ENCODE peak calls at places on chromosomes 13 and 19, in five cellular contexts. K, N, T, Z and W are unnamed samples.

GRCh38 chr19:28999733-29000433 is 213.1 kb downstream of the UQCRFS1 start:
- DNase-seq in K (no peak), T (no peak), Z (no peak), N (no peak), W (no peak)

GRCh38 chr13:53921473-53921872 is 892.9 kb downstream of the OLFM4 start:
- DNase-seq in K (no peak), Z (no peak), N (no peak), T (no peak), W (no peak)

GRCh38 chr19:39416626-39417120 is 4.2 kb downstream of the PLEKHG2 start:
- DNase-seq in T (no peak), K (no peak), N (no peak), Z (no peak), W (no peak)

GRCh38 chr19:28703400-28703956 is 509.5 kb downstream of the UQCRFS1 start:
- DNase-seq in K (no peak), N (no peak), T (no peak), Z (no peak), W (no peak)

GRCh38 chr19:1651548-1652394 is 644 bp downstream of the TCF3 start:
- DNase-seq in N (no peak), Z (no peak), K (peak; percentile 82), T (peak; percentile 73), W (no peak)

GRCh38 chr19:50432658-50433057 is at the start of gene MYBPC2:
- DNase-seq in K (no peak), T (peak; percentile 55), N (no peak), Z (no peak), W (no peak)

GRCh38 chr13:44874886-44875630 is 114.2 kb downstream of the NUFIP1 start:
- DNase-seq in Z (no peak), K (no peak), N (no peak), T (no peak), W (no peak)

GRCh38 chr19:55091955-55092354 is 16.3 kb downstream of the EPS8L1 start:
- DNase-seq in T (peak; percentile 30), K (peak; percentile 81), N (no peak), Z (no peak), W (no peak)

GRCh38 chr19:42634409-42635232 is 39.9 kb upstream of the CEACAM8 start:
- DNase-seq in N (peak; percentile 29), T (peak; percentile 63), K (peak; percentile 38), Z (peak; percentile 32), W (peak; percentile 30)

GRCh38 chr19:45645631-45646344 is 6.6 kb upstream of the EML2 start:
- DNase-seq in Z (peak; percentile 63), T (peak; percentile 98), N (peak; percentile 88), K (peak; percentile 97), W (no peak)

GRCh38 chr19:4067396-4068057 is 828 bp upstream of the ZBTB7A start:
- DNase-seq in N (no peak), T (peak; percentile 69), K (peak; percentile 84), Z (no peak), W (no peak)

GRCh38 chr19:30281903-30282302 is 90.3 kb upstream of the ZNF536 start:
- DNase-seq in K (no peak), Z (no peak), T (no peak), N (no peak), W (no peak)

GRCh38 chr13:112066624-112067004 is 335 bp upstream of the SOX1 start:
- DNase-seq in Z (no peak), N (no peak), T (no peak), K (peak; percentile 49), W (no peak)

GRCh38 chr19:708154-709141 is at the start of gene PALM:
- DNase-seq in K (peak; percentile 90), N (no peak), T (peak; percentile 64), Z (peak; percentile 39), W (no peak)

GRCh38 chr19:56927791-56928207 is 87.3 kb upstream of the PEG3 start:
- DNase-seq in N (no peak), T (no peak), Z (peak; percentile 80), K (no peak), W (peak; percentile 20)

GRCh38 chr19:1267441-1268391 is 1.4 kb upstream of the CIRBP start:
- DNase-seq in N (no peak), T (peak; percentile 55), Z (no peak), K (no peak), W (no peak)

GRCh38 chr13:30053904-30054303 is 203.5 kb upstream of the UBL3 start:
- DNase-seq in K (no peak), Z (no peak), N (no peak), T (no peak), W (peak; percentile 36)

GRCh38 chr13:106184778-106185177 is 350.7 kb downstream of the EFNB2 start:
- DNase-seq in Z (no peak), K (no peak), T (no peak), N (no peak), W (no peak)

GRCh38 chr19:52094526-52094925 is 1.0 kb downstream of the ZNF841 start:
- DNase-seq in N (no peak), K (no peak), Z (no peak), T (peak; percentile 18), W (no peak)

GRCh38 chr13:42379241-42379640 is 107.3 kb downstream of the AKAP11 start:
- DNase-seq in T (no peak), K (no peak), Z (no peak), N (no peak), W (no peak)

GRCh38 chr13:23695711-23696512 is 125.7 kb downstream of the TNFRSF19 start:
- DNase-seq in T (no peak), N (no peak), Z (no peak), K (no peak), W (no peak)

GRCh38 chr19:13060964-13061927 is 41.4 kb downstream of the LYL1 start:
- DNase-seq in K (peak; percentile 92), Z (peak; percentile 70), N (peak; percentile 59), T (peak; percentile 89), W (peak; percentile 68)

GRCh38 chr13:45195421-45195820 is 5.4 kb downstream of the KCTD4 start:
- DNase-seq in N (no peak), K (no peak), Z (no peak), T (no peak), W (no peak)

GRCh38 chr13:108705031-108705430 is 75.6 kb downstream of the MYO16 start:
- DNase-seq in T (no peak), K (no peak), Z (peak; percentile 49), N (no peak), W (no peak)

DNA sequence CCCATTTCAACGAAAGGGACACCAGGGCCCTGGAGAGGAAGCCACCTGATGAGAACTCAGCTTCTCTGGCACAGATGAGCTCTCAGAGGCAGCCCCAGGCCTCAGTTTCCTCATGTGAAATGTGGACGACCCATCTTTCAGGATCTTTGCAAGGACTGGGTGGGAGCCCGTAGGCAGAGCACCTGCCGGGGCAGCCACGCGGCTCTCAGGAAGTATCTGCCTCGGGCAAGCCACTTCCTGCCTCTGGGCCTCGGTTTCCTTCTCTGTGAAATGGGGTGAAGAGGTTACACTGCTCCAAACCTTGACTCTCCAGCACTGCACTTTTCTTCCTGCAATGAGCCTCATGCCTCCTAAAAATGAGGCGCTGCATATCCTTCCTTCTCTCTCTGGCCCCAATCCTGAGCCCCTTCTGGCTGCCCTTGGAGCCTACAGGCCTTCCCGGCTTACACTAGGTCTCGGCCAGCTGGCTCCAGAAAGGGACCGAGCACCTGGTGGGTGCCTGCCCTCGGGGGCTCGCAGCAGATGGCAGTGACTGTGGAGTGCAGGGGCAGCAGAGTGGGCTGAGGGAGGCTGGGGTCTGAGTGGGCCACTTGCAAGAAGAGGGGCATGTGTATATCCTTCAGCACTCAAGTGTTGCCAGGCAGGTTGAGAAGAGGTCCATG is 3.5 kb downstream of the SSBP4 start:
- DNase-seq in T (no peak), Z (no peak), N (no peak), K (no peak), W (no peak)
- H3K4me1 ChIP-seq in T (peaks cover 96% of the 10 kb centered on the region), Z (peaks cover 32% of the 10 kb centered on the region), N (peaks cover 33% of the 10 kb centered on the region), K (peaks cover 21% of the 10 kb centered on the region), W (peaks cover 59% of the 10 kb centered on the region)

GRCh38 chr13:110244096-110244830 is 62.7 kb downstream of the COL4A1 start:
- DNase-seq in T (no peak), K (no peak), N (no peak), Z (no peak), W (no peak)
- H3K9ac ChIP-seq in T (no peak overlapping the region), K (no peak overlapping the region), N (no peak overlapping the region), Z (no peak overlapping the region), W (no peak overlapping the region)

GRCh38 chr13:113785051-113786010 is 26.3 kb downstream of the TMEM255B start:
- DNase-seq in K (no peak), N (peak; percentile 48), Z (no peak), T (no peak), W (no peak)
- TF ChIP-seq YY1 in K (no peak), N (peak; percentile 47), Z (no peak), T (no peak), W (no peak)

GRCh38 chr19:37930416-37930815 is 23.4 kb downstream of the SIPA1L3 start:
- DNase-seq in Z (peak; percentile 27), T (no peak), N (no peak), K (no peak), W (no peak)
- H3K4me1 ChIP-seq in Z (peaks cover 55% of the 10 kb centered on the region), T (peaks cover 6% of the 10 kb centered on the region), N (peaks cover 61% of the 10 kb centered on the region), K (peaks cover 11% of the 10 kb centered on the region), W (peaks cover 12% of the 10 kb centered on the region)

DNA sequence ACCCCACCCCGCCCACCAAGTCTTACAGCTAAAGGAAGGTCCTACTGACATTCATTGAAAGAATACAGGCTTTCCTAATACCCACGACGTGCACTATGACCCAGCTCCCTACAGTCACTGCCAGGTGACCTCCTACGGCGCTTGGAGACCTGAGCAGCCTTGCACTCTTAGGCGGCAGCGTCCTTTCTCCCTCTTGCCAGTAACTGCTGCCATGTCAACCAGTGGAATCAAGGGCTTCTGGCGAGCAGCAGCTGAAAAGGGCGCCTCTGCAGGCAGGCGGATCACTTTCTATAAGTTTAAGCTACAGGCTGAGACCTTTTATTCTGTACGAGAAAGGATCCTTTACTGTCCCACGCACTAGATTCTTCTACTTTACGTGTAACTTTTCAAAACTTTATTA is 2.0 kb downstream of the KCTD12 start:
- DNase-seq in N (no peak), K (no peak), T (no peak), Z (no peak), W (no peak)
- H3K9ac ChIP-seq in N (no peak overlapping the region), K (no peak overlapping the region), T (no peak overlapping the region), Z (no peak overlapping the region), W (no peak overlapping the region)

GRCh38 chr13:75312884-75313520 is 169.0 kb downstream of the TBC1D4 start:
- DNase-seq in N (no peak), K (no peak), T (no peak), Z (no peak), W (no peak)
- TF ChIP-seq YY1 in N (no peak), K (no peak), T (no peak), Z (no peak), W (no peak)

DNA sequence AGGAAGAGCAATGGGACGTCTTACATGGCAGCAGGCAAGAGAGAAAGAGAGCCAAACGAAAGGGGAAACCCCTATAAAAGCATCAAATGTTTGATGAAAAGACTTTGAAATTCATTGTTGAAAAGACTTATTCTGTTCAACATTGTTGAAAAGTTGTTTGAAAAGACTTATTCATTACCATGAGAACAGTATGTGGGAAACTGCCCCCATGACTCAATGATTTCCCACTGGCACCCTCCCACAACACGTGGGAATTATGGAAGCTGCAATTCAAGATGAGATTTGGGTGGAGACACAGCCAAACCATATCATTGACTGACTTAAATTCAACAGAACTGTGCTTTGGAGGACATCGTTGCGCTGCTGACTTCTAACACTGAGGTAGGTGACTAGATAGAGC is 48.0 kb upstream of the RCBTB2 start:
- DNase-seq in T (no peak), K (no peak), Z (no peak), N (no peak), W (no peak)
- H3K4me1 ChIP-seq in T (no peaks in the 10 kb centered on the region), K (no peaks in the 10 kb centered on the region), Z (peaks cover 86% of the 10 kb centered on the region), N (peaks cover 2% of the 10 kb centered on the region), W (no peaks in the 10 kb centered on the region)

GRCh38 chr13:34647379-34647778 is 294.7 kb upstream of the NBEA start:
- DNase-seq in T (no peak), Z (no peak), N (no peak), K (no peak), W (no peak)
- H3K9ac ChIP-seq in T (no peak overlapping the region), Z (no peak overlapping the region), N (no peak overlapping the region), K (no peak overlapping the region), W (no peak overlapping the region)